ENCODE peak calls at places on chromosomes 7 and 10, in nine cellular contexts. H is left colon; E is T-helper 17 cell; G is amniotic epithelial cell; X is midbrain; U is pulmonary artery endothelial cell; O is activated CD8-positive, alpha-beta memory T cell treated with anti-CD3 and anti-CD28 coated beads for 1 hour; J is globus pallidus; W is stimulated activated CD4-positive, alpha-beta T cell treated with anti-CD3 and anti-CD28 coated beads, Interleukin-4, amount 100 ng/mL, for 24 hours. Y is an unnamed sample.

GRCh38 chr7:56007167-56007652 is 42.8 kb downstream of the NIPSNAP2 start:
- DNase-seq in U (no peak), G (peak; percentile 57), E (no peak), O (no peak), W (no peak), H (no peak), J (no peak), X (no peak), Y (no peak)

GRCh38 chr10:130691787-130692186 is 555.6 kb downstream of the GLRX3 start:
- DNase-seq in U (no peak), W (no peak), X (no peak), J (no peak), E (no peak), G (no peak), O (no peak), H (no peak), Y (no peak)

GRCh38 chr7:47196106-47196630 is 385.7 kb downstream of the TNS3 start:
- DNase-seq in G (no peak), X (no peak), J (no peak), H (no peak), O (no peak), E (no peak), W (no peak), U (no peak), Y (no peak)

GRCh38 chr10:2883238-2883637 is 184.1 kb upstream of the PFKP start:
- DNase-seq in J (no peak), G (no peak), X (no peak), W (no peak), H (no peak), E (no peak), U (no peak), O (no peak), Y (no peak)

GRCh38 chr10:119859422-119860258 is 13.0 kb downstream of the MCMBP start:
- DNase-seq in X (peak; percentile 49), G (peak; percentile 56), U (no peak), O (no peak), W (no peak), H (no peak), E (no peak), J (peak; percentile 44), Y (peak; percentile 53)

GRCh38 chr10:3803295-3803883 is 18.4 kb upstream of the KLF6 start:
- DNase-seq in U (no peak), E (no peak), H (no peak), W (peak; percentile 44), O (no peak), J (no peak), X (no peak), G (no peak), Y (no peak)

GRCh38 chr7:139600306-139600705 is 76.8 kb downstream of the CLEC2L start:
- DNase-seq in W (no peak), J (no peak), H (no peak), U (no peak), X (no peak), E (no peak), O (no peak), G (no peak), Y (no peak)

GRCh38 chr7:133873187-133873586 is 254.0 kb upstream of the LRGUK start:
- DNase-seq in W (no peak), G (no peak), U (no peak), J (no peak), O (no peak), H (no peak), E (no peak), X (no peak), Y (no peak)

GRCh38 chr7:106552645-106553445 is 108.1 kb downstream of the CCDC71L start:
- DNase-seq in X (peak; percentile 32), E (no peak), O (no peak), W (no peak), J (peak; percentile 41), G (no peak), U (no peak), H (no peak), Y (no peak)

GRCh38 chr7:34337163-34337562 is 320.9 kb upstream of the NPSR1 start:
- DNase-seq in W (no peak), G (peak; percentile 33), E (no peak), O (no peak), X (no peak), H (no peak), J (no peak), U (no peak), Y (no peak)

GRCh38 chr10:54958844-54959243 is 157.8 kb upstream of the PCDH15 start:
- DNase-seq in X (no peak), O (no peak), H (no peak), U (no peak), E (no peak), W (no peak), G (no peak), J (no peak), Y (no peak)

GRCh38 chr7:27141591-27142561 is 1.6 kb downstream of the HOXA5 start:
- DNase-seq in J (no peak), O (no peak), U (no peak), G (no peak), H (peak; percentile 43), W (no peak), E (no peak), X (no peak), Y (no peak)

GRCh38 chr7:100545636-100546128 is 6.7 kb downstream of the AGFG2 start:
- DNase-seq in O (no peak), W (peak; percentile 71), U (peak; percentile 68), H (peak; percentile 74), X (peak; percentile 31), G (peak; percentile 99), E (no peak), J (no peak), Y (peak; percentile 50)

GRCh38 chr7:104855826-104856225 is 158.2 kb upstream of the KMT2E start:
- DNase-seq in U (no peak), E (no peak), O (no peak), J (no peak), H (no peak), G (no peak), X (no peak), W (no peak), Y (peak; percentile 11)

GRCh38 chr7:96823274-96823673 is 113.6 kb upstream of the SEM1 start:
- DNase-seq in W (no peak), J (no peak), H (no peak), G (peak; percentile 2), E (no peak), X (no peak), U (no peak), O (no peak), Y (peak; percentile 77)

GRCh38 chr7:46229409-46229808 is 308.3 kb upstream of the IGFBP3 start:
- DNase-seq in H (no peak), O (no peak), G (peak; percentile 97), W (no peak), X (no peak), J (no peak), U (no peak), E (no peak), Y (no peak)